ENCODE peak calls at places on chromosomes 2 and 18, in five cellular contexts. One of them, this sample, is unnamed.

GRCh38 chr2:128228894-128229293 is 89.8 kb downstream of the HS6ST1 start:
- DNase-seq in BJ: no peak
- DNase-seq in cardiac fibroblast: peak; percentile 39
- DNase-seq in AG10803: no peak
- DNase-seq in AG09309: no peak
- DNase-seq in this sample: no peak

GRCh38 chr2:102801098-102801718 is 39.4 kb downstream of the TMEM182 start:
- DNase-seq in AG10803: peak; percentile 3
- DNase-seq in AG09309: no peak
- DNase-seq in BJ: no peak
- DNase-seq in cardiac fibroblast: peak; percentile 42
- DNase-seq in this sample: peak; percentile 14

GRCh38 chr2:179932786-179933185 is 71.4 kb upstream of the ZNF385B start:
- DNase-seq in cardiac fibroblast: no peak
- DNase-seq in BJ: no peak
- DNase-seq in AG09309: no peak
- DNase-seq in AG10803: peak; percentile 43
- DNase-seq in this sample: no peak

GRCh38 chr2:20553580-20553979 is 97.3 kb downstream of the HS1BP3 start:
- DNase-seq in AG09309: no peak
- DNase-seq in AG10803: no peak
- DNase-seq in cardiac fibroblast: no peak
- DNase-seq in BJ: no peak
- DNase-seq in this sample: no peak

GRCh38 chr2:234269769-234270204 is 219.3 kb downstream of the SPP2 start:
- DNase-seq in cardiac fibroblast: peak; percentile 54
- DNase-seq in AG09309: no peak
- DNase-seq in AG10803: peak; percentile 43
- DNase-seq in BJ: no peak
- DNase-seq in this sample: peak; percentile 76

GRCh38 chr2:223586261-223586660 is 15.9 kb downstream of the SCG2 start:
- DNase-seq in AG10803: peak; percentile 88
- DNase-seq in BJ: peak; percentile 82
- DNase-seq in cardiac fibroblast: peak; percentile 92
- DNase-seq in AG09309: peak; percentile 78
- DNase-seq in this sample: peak; percentile 84

GRCh38 chr18:57175550-57175949 is 28.7 kb downstream of the BOD1L2 start:
- DNase-seq in AG10803: peak; percentile 3
- DNase-seq in AG09309: peak; percentile 0
- DNase-seq in BJ: no peak
- DNase-seq in cardiac fibroblast: no peak
- DNase-seq in this sample: peak; percentile 2

GRCh38 chr2:240933966-240934700 is 28.0 kb downstream of the CROCC2 start:
- DNase-seq in AG09309: no peak
- DNase-seq in AG10803: no peak
- DNase-seq in BJ: no peak
- DNase-seq in cardiac fibroblast: no peak
- DNase-seq in this sample: no peak

GRCh38 chr2:140596447-140596846 is 1534.4 kb downstream of the LRP1B start:
- DNase-seq in cardiac fibroblast: no peak
- DNase-seq in BJ: no peak
- DNase-seq in AG09309: no peak
- DNase-seq in AG10803: no peak
- DNase-seq in this sample: no peak

GRCh38 chr2:21787931-21788330 is 664.2 kb downstream of the TDRD15 start:
- DNase-seq in AG09309: no peak
- DNase-seq in AG10803: no peak
- DNase-seq in BJ: no peak
- DNase-seq in cardiac fibroblast: peak; percentile 65
- DNase-seq in this sample: peak; percentile 63

GRCh38 chr18:57497372-57498294 is 62.5 kb downstream of the ONECUT2 start:
- DNase-seq in AG10803: peak; percentile 46
- DNase-seq in BJ: no peak
- DNase-seq in AG09309: peak; percentile 20
- DNase-seq in cardiac fibroblast: peak; percentile 38
- DNase-seq in this sample: peak; percentile 50

GRCh38 chr2:189152476-189152875 is 27.1 kb downstream of the COL5A2 start:
- DNase-seq in cardiac fibroblast: no peak
- DNase-seq in AG09309: no peak
- DNase-seq in BJ: no peak
- DNase-seq in AG10803: peak; percentile 33
- DNase-seq in this sample: no peak

GRCh38 chr18:13500891-13501887 is 225.2 kb downstream of the FAM210A start:
- DNase-seq in cardiac fibroblast: peak; percentile 43
- DNase-seq in AG09309: peak; percentile 27
- DNase-seq in AG10803: peak; percentile 89
- DNase-seq in BJ: peak; percentile 20
- DNase-seq in this sample: peak; percentile 10

GRCh38 chr2:54955358-54955673 is 94.9 kb downstream of the RTN4 start:
- DNase-seq in BJ: no peak
- DNase-seq in AG10803: no peak
- DNase-seq in cardiac fibroblast: no peak
- DNase-seq in AG09309: no peak
- DNase-seq in this sample: no peak

GRCh38 chr2:141055526-141055925 is 1075.3 kb downstream of the LRP1B start:
- DNase-seq in AG10803: peak; percentile 53
- DNase-seq in BJ: peak; percentile 11
- DNase-seq in AG09309: peak; percentile 16
- DNase-seq in cardiac fibroblast: peak; percentile 38
- DNase-seq in this sample: peak; percentile 37

GRCh38 chr2:39091063-39091462 is 29.8 kb downstream of the SOS1 start:
- DNase-seq in AG10803: no peak
- DNase-seq in AG09309: no peak
- DNase-seq in BJ: no peak
- DNase-seq in cardiac fibroblast: no peak
- DNase-seq in this sample: no peak

GRCh38 chr2:39095624-39096023 is 25.2 kb downstream of the SOS1 start:
- DNase-seq in AG10803: no peak
- DNase-seq in cardiac fibroblast: no peak
- DNase-seq in AG09309: no peak
- DNase-seq in BJ: no peak
- DNase-seq in this sample: no peak

GRCh38 chr2:39094717-39095363 is 26.0 kb downstream of the SOS1 start:
- DNase-seq in AG10803: peak; percentile 77
- DNase-seq in AG09309: no peak
- DNase-seq in BJ: peak; percentile 19
- DNase-seq in cardiac fibroblast: peak; percentile 51
- DNase-seq in this sample: peak; percentile 76

GRCh38 chr2:39091535-39091934 is 29.3 kb downstream of the SOS1 start:
- DNase-seq in BJ: no peak
- DNase-seq in cardiac fibroblast: no peak
- DNase-seq in AG10803: no peak
- DNase-seq in AG09309: no peak
- DNase-seq in this sample: no peak

GRCh38 chr2:39093208-39093898 is 27.5 kb downstream of the SOS1 start:
- DNase-seq in cardiac fibroblast: no peak
- DNase-seq in BJ: no peak
- DNase-seq in AG10803: no peak
- DNase-seq in AG09309: no peak
- DNase-seq in this sample: no peak
- H3K4me3 ChIP-seq in cardiac fibroblast: no peak overlapping the region
- H3K4me3 ChIP-seq in BJ: no peak overlapping the region
- H3K4me3 ChIP-seq in AG10803: no peak overlapping the region
- H3K4me3 ChIP-seq in AG09309: no peak overlapping the region
- H3K4me3 ChIP-seq in this sample: no peak overlapping the region

GRCh38 chr18:3380384-3380961 is 69.5 kb upstream of the TGIF1 start:
- DNase-seq in AG09309: no peak
- DNase-seq in BJ: no peak
- DNase-seq in cardiac fibroblast: peak; percentile 86
- DNase-seq in AG10803: no peak
- DNase-seq in this sample: peak; percentile 2
- TF ChIP-seq CTCF in AG09309: no peak
- TF ChIP-seq CTCF in BJ: peak; percentile 10
- TF ChIP-seq CTCF in cardiac fibroblast: peak; percentile 28
- TF ChIP-seq CTCF in AG10803: peak; percentile 16
- TF ChIP-seq CTCF in this sample: no peak

GRCh38 chr2:99663641-99664040 is 173.8 kb upstream of the REV1 start:
- DNase-seq in AG09309: no peak
- DNase-seq in cardiac fibroblast: no peak
- DNase-seq in AG10803: no peak
- DNase-seq in BJ: no peak
- DNase-seq in this sample: no peak

GRCh38 chr2:99659874-99660273 is 170.1 kb upstream of the REV1 start:
- DNase-seq in BJ: no peak
- DNase-seq in AG10803: peak; percentile 77
- DNase-seq in cardiac fibroblast: no peak
- DNase-seq in AG09309: no peak
- DNase-seq in this sample: no peak

GRCh38 chr2:99666256-99666655 is 176.4 kb upstream of the REV1 start:
- DNase-seq in BJ: no peak
- DNase-seq in cardiac fibroblast: no peak
- DNase-seq in AG09309: no peak
- DNase-seq in AG10803: no peak
- DNase-seq in this sample: no peak

GRCh38 chr2:99660616-99661416 is 171.0 kb upstream of the REV1 start:
- DNase-seq in AG10803: peak; percentile 77
- DNase-seq in BJ: no peak
- DNase-seq in cardiac fibroblast: no peak
- DNase-seq in AG09309: no peak
- DNase-seq in this sample: no peak

GRCh38 chr2:99662761-99663341 is 173.0 kb upstream of the REV1 start:
- DNase-seq in AG09309: peak; percentile 100
- DNase-seq in BJ: peak; percentile 99
- DNase-seq in AG10803: peak; percentile 100
- DNase-seq in cardiac fibroblast: peak; percentile 56
- DNase-seq in this sample: peak; percentile 24
- H3K4me3 ChIP-seq in AG09309: no peak overlapping the region
- H3K4me3 ChIP-seq in BJ: no peak overlapping the region
- H3K4me3 ChIP-seq in AG10803: no peak overlapping the region
- H3K4me3 ChIP-seq in cardiac fibroblast: no peak overlapping the region
- H3K4me3 ChIP-seq in this sample: no peak overlapping the region

GRCh38 chr2:195520671-195521155 is 136.3 kb upstream of the SLC39A10 start:
- DNase-seq in cardiac fibroblast: peak; percentile 98
- DNase-seq in BJ: peak; percentile 30
- DNase-seq in AG10803: peak; percentile 83
- DNase-seq in AG09309: peak; percentile 73
- DNase-seq in this sample: peak; percentile 75
- TF ChIP-seq CTCF in cardiac fibroblast: no peak
- TF ChIP-seq CTCF in BJ: no peak
- TF ChIP-seq CTCF in AG10803: peak; percentile 8
- TF ChIP-seq CTCF in AG09309: no peak
- TF ChIP-seq CTCF in this sample: no peak